ENCODE peak calls at places on chromosome 2, in four cellular contexts. One of them, this sample, is unnamed. For H3K9me3, the result is how much of the 10 kb centered on the place peaks cover.

GRCh38 chr2:46036929-46037328 is 260.3 kb upstream of the EPAS1 start:
- DNase-seq in mesenchymal stem cell: peak
- DNase-seq in H1: no peak
- DNase-seq in neuronal stem cell: no peak
- DNase-seq in this sample: peak

GRCh38 chr2:64942693-64943092 is 46.5 kb upstream of the SLC1A4 start:
- DNase-seq in mesenchymal stem cell: no peak
- DNase-seq in H1: no peak
- DNase-seq in neuronal stem cell: no peak
- DNase-seq in this sample: no peak

GRCh38 chr2:207491086-207491485 is 38.7 kb upstream of the CREB1 start:
- DNase-seq in mesenchymal stem cell: no peak
- DNase-seq in H1: no peak
- DNase-seq in neuronal stem cell: no peak
- DNase-seq in this sample: peak

GRCh38 chr2:187654535-187654934 is 100.3 kb upstream of the TFPI start:
- DNase-seq in mesenchymal stem cell: no peak
- DNase-seq in H1: no peak
- DNase-seq in neuronal stem cell: no peak
- DNase-seq in this sample: no peak

GRCh38 chr2:29165362-29166236 is 50.4 kb downstream of the CLIP4 start:
- DNase-seq in mesenchymal stem cell: peak
- DNase-seq in H1: no peak
- DNase-seq in neuronal stem cell: no peak
- DNase-seq in this sample: peak

GRCh38 chr2:21022792-21023367 is 21.0 kb downstream of the APOB start:
- DNase-seq in mesenchymal stem cell: no peak
- DNase-seq in H1: no peak
- DNase-seq in neuronal stem cell: no peak
- DNase-seq in this sample: no peak

GRCh38 chr2:178484245-178485041 is 4.2 kb downstream of the PLEKHA3 start:
- DNase-seq in mesenchymal stem cell: peak
- DNase-seq in H1: no peak
- DNase-seq in neuronal stem cell: no peak
- DNase-seq in this sample: no peak

GRCh38 chr2:117523267-117523666 is 291.2 kb upstream of the DDX18 start:
- DNase-seq in mesenchymal stem cell: peak
- DNase-seq in H1: no peak
- DNase-seq in neuronal stem cell: no peak
- DNase-seq in this sample: no peak

GRCh38 chr2:169397697-169398096 is 35.4 kb upstream of the LRP2 start:
- DNase-seq in mesenchymal stem cell: peak
- DNase-seq in H1: no peak
- DNase-seq in neuronal stem cell: no peak
- DNase-seq in this sample: no peak

GRCh38 chr2:74548285-74548918 is 5.3 kb downstream of the LOXL3 start:
- DNase-seq in mesenchymal stem cell: no peak
- DNase-seq in H1: no peak
- DNase-seq in neuronal stem cell: no peak
- DNase-seq in this sample: no peak

GRCh38 chr2:20065885-20066602 is 14.6 kb upstream of the LAPTM4A start:
- DNase-seq in mesenchymal stem cell: peak
- DNase-seq in H1: no peak
- DNase-seq in neuronal stem cell: no peak
- DNase-seq in this sample: no peak

GRCh38 chr2:19911799-19912509 is 10.2 kb upstream of the TTC32 start:
- DNase-seq in mesenchymal stem cell: peak
- DNase-seq in H1: no peak
- DNase-seq in neuronal stem cell: no peak
- DNase-seq in this sample: peak

GRCh38 chr2:17643031-17643615 is 102.6 kb downstream of the VSNL1 start:
- DNase-seq in mesenchymal stem cell: peak
- DNase-seq in H1: no peak
- DNase-seq in neuronal stem cell: no peak
- DNase-seq in this sample: peak

GRCh38 chr2:51650769-51651168 is 618.8 kb upstream of the NRXN1 start:
- DNase-seq in mesenchymal stem cell: no peak
- DNase-seq in H1: no peak
- DNase-seq in neuronal stem cell: no peak
- DNase-seq in this sample: no peak

DNA sequence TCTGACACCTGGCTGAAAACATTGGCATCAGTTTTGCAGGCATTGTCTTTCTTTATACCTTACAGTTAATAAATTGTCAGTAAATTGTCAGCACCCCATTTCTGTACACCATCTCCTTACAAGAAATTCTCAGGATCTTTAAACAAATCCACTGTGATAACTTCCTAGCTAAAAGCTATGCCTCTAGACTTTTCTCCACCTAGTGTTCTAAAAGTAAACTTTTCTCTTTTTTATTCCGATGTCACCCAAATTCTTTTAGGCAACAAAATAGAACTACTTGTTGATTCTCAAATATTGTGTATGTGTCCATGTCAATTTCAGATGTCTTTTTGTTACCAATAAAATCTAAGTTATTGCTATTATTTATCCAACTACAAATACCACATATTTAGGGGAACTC is 617.4 kb upstream of the NRXN1 start:
- DNase-seq in mesenchymal stem cell: no peak
- DNase-seq in H1: no peak
- DNase-seq in neuronal stem cell: no peak
- DNase-seq in this sample: no peak
- H3K9me3 ChIP-seq in mesenchymal stem cell: under half
- H3K9me3 ChIP-seq in H1: under half
- H3K9me3 ChIP-seq in neuronal stem cell: under half
- H3K9me3 ChIP-seq in this sample: under half

DNA sequence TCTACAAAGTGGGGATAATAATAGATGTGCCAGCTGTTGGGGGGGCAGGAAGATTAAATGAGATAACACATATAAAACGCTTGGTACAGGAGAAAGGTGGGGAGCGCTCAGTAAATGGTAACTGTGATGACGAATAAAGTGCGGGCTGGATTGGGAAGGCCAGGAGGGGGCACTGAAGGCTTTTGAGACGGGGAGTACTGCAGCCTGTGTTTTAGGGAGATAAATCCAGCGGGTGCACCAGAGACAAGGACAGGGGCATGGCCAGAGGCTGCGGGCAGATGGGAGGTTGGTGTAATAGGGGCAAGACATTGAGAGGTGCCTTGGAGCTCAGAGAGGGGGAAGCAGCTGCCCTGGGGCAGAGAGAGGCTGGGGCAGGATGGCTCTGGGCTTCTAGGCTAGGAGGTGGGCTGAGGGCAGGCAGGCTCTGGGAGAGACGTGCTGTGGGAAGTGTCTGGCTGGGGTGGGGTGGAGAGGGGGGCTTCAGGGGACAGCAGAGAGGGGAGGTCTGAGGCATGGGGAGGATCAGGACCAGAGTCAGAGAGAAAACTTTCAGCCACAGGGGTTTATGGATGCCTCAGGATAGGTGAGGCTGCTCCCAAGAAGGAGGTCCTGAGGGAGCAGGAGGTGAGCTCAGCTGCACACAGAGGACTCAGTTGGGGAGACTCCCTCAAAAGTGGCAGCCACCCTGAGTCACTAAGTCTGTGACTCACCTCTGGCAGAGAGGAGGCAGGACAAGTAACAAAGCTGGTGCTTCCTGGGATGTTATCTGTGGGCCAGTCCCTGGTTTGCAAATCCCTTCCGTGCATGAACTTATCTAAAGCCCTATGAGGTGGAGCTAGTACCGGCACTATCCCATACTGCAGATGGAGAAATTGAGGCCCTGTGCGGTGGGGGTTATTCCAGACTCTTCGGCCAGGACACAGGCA is 18.9 kb downstream of the TEX44 start:
- DNase-seq in mesenchymal stem cell: peak
- DNase-seq in H1: no peak
- DNase-seq in neuronal stem cell: no peak
- DNase-seq in this sample: no peak
- H2BK12ac ChIP-seq in mesenchymal stem cell: peak
- H2BK12ac ChIP-seq in H1: peak
- H2BK12ac ChIP-seq in neuronal stem cell: peak
- H2BK12ac ChIP-seq in this sample: peak

DNA sequence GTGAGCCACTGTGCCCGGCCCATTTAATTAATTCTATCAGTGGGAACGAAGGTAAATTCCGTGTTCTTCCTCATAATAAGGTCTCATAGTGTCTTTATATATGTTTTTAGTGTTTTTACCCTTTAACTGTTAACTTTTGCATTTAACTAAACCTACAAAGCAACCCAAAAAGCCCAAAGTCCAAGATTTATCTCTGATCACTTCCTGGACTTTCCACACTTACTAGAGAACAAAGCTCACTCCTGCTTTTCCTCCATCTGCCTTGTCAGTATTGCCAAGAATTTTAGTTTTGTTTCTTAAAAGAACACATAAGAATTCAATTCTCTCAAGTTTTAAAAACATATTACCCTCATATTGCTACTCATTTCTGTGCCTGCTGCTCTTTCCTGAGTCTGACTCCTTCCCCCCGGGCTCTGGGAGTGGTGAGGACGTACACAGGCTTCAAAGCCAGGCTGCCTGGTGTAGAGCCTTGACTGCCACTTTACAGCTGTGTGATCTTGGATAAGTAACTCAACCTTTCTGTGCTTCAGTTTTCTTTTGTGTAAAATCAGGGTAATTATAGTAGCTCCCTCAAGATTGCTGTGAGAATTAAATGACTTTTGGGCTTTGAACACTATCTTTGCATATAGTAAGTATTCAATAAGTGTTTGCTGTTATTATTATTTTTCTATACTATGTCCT is 24.9 kb upstream of the GPR155 start:
- DNase-seq in mesenchymal stem cell: no peak
- DNase-seq in H1: no peak
- DNase-seq in neuronal stem cell: no peak
- DNase-seq in this sample: no peak
- H3K9me3 ChIP-seq in mesenchymal stem cell: under half
- H3K9me3 ChIP-seq in H1: under half
- H3K9me3 ChIP-seq in neuronal stem cell: under half
- H3K9me3 ChIP-seq in this sample: under half

GRCh38 chr2:42545714-42546390 is 22.6 kb upstream of the MTA3 start:
- DNase-seq in mesenchymal stem cell: no peak
- DNase-seq in H1: peak
- DNase-seq in neuronal stem cell: no peak
- DNase-seq in this sample: peak

GRCh38 chr2:42550870-42551269 is 17.6 kb upstream of the MTA3 start:
- DNase-seq in mesenchymal stem cell: no peak
- DNase-seq in H1: no peak
- DNase-seq in neuronal stem cell: no peak
- DNase-seq in this sample: no peak

GRCh38 chr2:42547014-42547413 is 21.4 kb upstream of the MTA3 start:
- DNase-seq in mesenchymal stem cell: no peak
- DNase-seq in H1: no peak
- DNase-seq in neuronal stem cell: no peak
- DNase-seq in this sample: no peak

GRCh38 chr2:42545023-42545713 is 23.3 kb upstream of the MTA3 start:
- DNase-seq in mesenchymal stem cell: no peak
- DNase-seq in H1: no peak
- DNase-seq in neuronal stem cell: no peak
- DNase-seq in this sample: peak

GRCh38 chr2:42547446-42548295 is 20.8 kb upstream of the MTA3 start:
- DNase-seq in mesenchymal stem cell: no peak
- DNase-seq in H1: no peak
- DNase-seq in neuronal stem cell: no peak
- DNase-seq in this sample: no peak
- H2BK12ac ChIP-seq in mesenchymal stem cell: no peak
- H2BK12ac ChIP-seq in H1: peak
- H2BK12ac ChIP-seq in neuronal stem cell: no peak
- H2BK12ac ChIP-seq in this sample: no peak

GRCh38 chr2:172549131-172549530 is 6.8 kb upstream of the PDK1 start:
- DNase-seq in mesenchymal stem cell: no peak
- DNase-seq in H1: no peak
- DNase-seq in neuronal stem cell: no peak
- DNase-seq in this sample: peak
- H3K9me3 ChIP-seq in mesenchymal stem cell: under half
- H3K9me3 ChIP-seq in H1: under half
- H3K9me3 ChIP-seq in neuronal stem cell: under half
- H3K9me3 ChIP-seq in this sample: under half

DNA sequence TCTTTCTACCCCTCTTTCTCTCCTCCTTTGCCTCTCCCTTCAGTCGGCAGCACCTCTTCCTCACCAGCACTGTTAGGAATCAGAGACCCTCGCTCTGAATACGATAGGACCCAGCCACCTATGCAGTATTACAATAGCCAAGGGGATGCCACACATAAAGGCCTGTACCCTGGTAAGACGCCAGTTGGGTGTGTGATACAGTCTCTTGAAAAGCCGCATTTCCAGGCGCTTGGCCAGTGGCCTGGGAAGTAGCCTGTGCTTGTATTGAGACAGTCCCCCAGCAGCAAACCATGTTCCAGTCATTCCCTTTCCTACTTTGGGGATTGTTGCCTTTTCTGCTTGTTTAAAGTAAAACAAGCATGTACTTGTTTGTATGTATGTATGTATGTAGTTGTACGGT is 118.4 kb upstream of the DAPL1 start:
- DNase-seq in mesenchymal stem cell: no peak
- DNase-seq in H1: no peak
- DNase-seq in neuronal stem cell: no peak
- DNase-seq in this sample: no peak
- H2BK12ac ChIP-seq in mesenchymal stem cell: no peak
- H2BK12ac ChIP-seq in H1: no peak
- H2BK12ac ChIP-seq in neuronal stem cell: no peak
- H2BK12ac ChIP-seq in this sample: no peak

DNA sequence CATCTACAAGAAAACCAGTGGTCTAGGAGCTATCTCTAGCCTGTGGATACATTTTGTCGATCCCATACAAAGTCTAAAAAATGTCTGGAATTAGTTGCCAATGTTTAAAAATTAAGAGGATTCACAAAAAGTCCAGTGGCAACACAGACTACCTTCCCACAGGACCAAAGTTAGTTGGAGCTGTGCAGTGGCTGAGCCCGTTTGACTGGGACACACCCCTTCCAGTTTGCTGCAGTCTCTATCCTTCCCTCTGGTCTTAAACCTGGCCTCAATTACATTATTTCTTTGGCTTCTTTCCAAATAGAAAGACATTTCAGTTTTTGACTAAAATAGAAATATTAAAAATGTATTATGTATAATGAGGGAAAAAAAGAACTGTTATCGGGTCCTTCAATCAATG is 18.6 kb downstream of the SLC16A14 start:
- DNase-seq in mesenchymal stem cell: no peak
- DNase-seq in H1: no peak
- DNase-seq in neuronal stem cell: no peak
- DNase-seq in this sample: no peak
- H3K9me3 ChIP-seq in mesenchymal stem cell: under half
- H3K9me3 ChIP-seq in H1: under half
- H3K9me3 ChIP-seq in neuronal stem cell: under half
- H3K9me3 ChIP-seq in this sample: under half

DNA sequence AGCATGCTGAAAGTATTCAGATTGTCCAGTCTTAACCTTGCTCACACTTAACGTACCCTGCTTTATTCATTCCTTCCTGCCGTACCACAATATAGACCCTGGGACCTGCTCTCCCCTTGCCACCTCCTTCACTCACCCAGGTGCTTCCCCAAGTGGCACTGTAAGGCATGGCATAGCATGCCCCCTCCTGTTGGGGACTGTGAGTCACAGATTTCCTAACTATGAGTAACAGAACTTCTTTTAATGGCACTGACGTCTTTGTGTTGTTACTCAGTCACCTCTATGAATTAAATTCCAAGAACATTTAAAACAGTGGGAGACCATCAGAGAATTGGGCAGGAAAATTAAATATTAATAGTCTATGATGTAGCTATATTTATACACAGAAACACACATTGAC is 117.2 kb downstream of the CTNNA2 start:
- DNase-seq in mesenchymal stem cell: no peak
- DNase-seq in H1: no peak
- DNase-seq in neuronal stem cell: no peak
- DNase-seq in this sample: no peak
- H2BK12ac ChIP-seq in mesenchymal stem cell: no peak
- H2BK12ac ChIP-seq in H1: no peak
- H2BK12ac ChIP-seq in neuronal stem cell: no peak
- H2BK12ac ChIP-seq in this sample: no peak